ENCODE peak calls at places on chromosome 13, in ten cellular contexts. One of them, this sample, is unnamed.

GRCh38 chr13:70792121-70792520 is 683.9 kb upstream of the KLHL1 start:
- DNase-seq in esophagus muscularis mucosa: no peak
- DNase-seq in tibial nerve: no peak
- DNase-seq in suprapubic skin: no peak
- DNase-seq in GM12878: no peak
- DNase-seq in transverse colon: no peak
- DNase-seq in A549: peak
- DNase-seq in upper lobe of left lung: no peak
- DNase-seq in K562: no peak
- DNase-seq in stomach: no peak
- DNase-seq in this sample: no peak

GRCh38 chr13:77310579-77311279 is 16.2 kb downstream of the MYCBP2 start:
- DNase-seq in transverse colon: no peak
- DNase-seq in GM12878: no peak
- DNase-seq in A549: no peak
- DNase-seq in K562: no peak
- DNase-seq in suprapubic skin: no peak
- DNase-seq in esophagus muscularis mucosa: no peak
- DNase-seq in stomach: no peak
- DNase-seq in upper lobe of left lung: no peak
- DNase-seq in tibial nerve: no peak
- DNase-seq in this sample: no peak

GRCh38 chr13:103430368-103430767 is 364.2 kb upstream of the SLC10A2 start:
- DNase-seq in K562: no peak
- DNase-seq in tibial nerve: no peak
- DNase-seq in esophagus muscularis mucosa: no peak
- DNase-seq in upper lobe of left lung: no peak
- DNase-seq in GM12878: no peak
- DNase-seq in A549: no peak
- DNase-seq in stomach: no peak
- DNase-seq in transverse colon: no peak
- DNase-seq in suprapubic skin: no peak
- DNase-seq in this sample: no peak

GRCh38 chr13:53064721-53065120 is 36.1 kb downstream of the OLFM4 start:
- DNase-seq in A549: no peak
- DNase-seq in upper lobe of left lung: no peak
- DNase-seq in esophagus muscularis mucosa: peak
- DNase-seq in GM12878: no peak
- DNase-seq in tibial nerve: peak
- DNase-seq in transverse colon: no peak
- DNase-seq in K562: no peak
- DNase-seq in stomach: no peak
- DNase-seq in suprapubic skin: no peak
- DNase-seq in this sample: no peak

GRCh38 chr13:43239441-43239840 is 216.1 kb downstream of the DNAJC15 start:
- DNase-seq in transverse colon: no peak
- DNase-seq in esophagus muscularis mucosa: peak
- DNase-seq in GM12878: no peak
- DNase-seq in suprapubic skin: no peak
- DNase-seq in upper lobe of left lung: no peak
- DNase-seq in K562: no peak
- DNase-seq in tibial nerve: no peak
- DNase-seq in stomach: no peak
- DNase-seq in A549: no peak
- DNase-seq in this sample: no peak

GRCh38 chr13:62931901-62932883 is 1516.5 kb upstream of the PCDH20 start:
- DNase-seq in A549: no peak
- DNase-seq in stomach: no peak
- DNase-seq in GM12878: no peak
- DNase-seq in upper lobe of left lung: no peak
- DNase-seq in transverse colon: no peak
- DNase-seq in esophagus muscularis mucosa: no peak
- DNase-seq in suprapubic skin: no peak
- DNase-seq in K562: no peak
- DNase-seq in tibial nerve: no peak
- DNase-seq in this sample: no peak

GRCh38 chr13:99124695-99125334 is 75.8 kb upstream of the UBAC2 start:
- DNase-seq in GM12878: peak
- DNase-seq in suprapubic skin: no peak
- DNase-seq in upper lobe of left lung: no peak
- DNase-seq in A549: peak
- DNase-seq in transverse colon: no peak
- DNase-seq in K562: peak
- DNase-seq in stomach: no peak
- DNase-seq in tibial nerve: no peak
- DNase-seq in esophagus muscularis mucosa: no peak
- DNase-seq in this sample: no peak

GRCh38 chr13:50140742-50141659 is 125.8 kb downstream of the KCNRG start:
- DNase-seq in A549: no peak
- DNase-seq in upper lobe of left lung: no peak
- DNase-seq in GM12878: no peak
- DNase-seq in tibial nerve: peak
- DNase-seq in K562: no peak
- DNase-seq in transverse colon: no peak
- DNase-seq in stomach: no peak
- DNase-seq in esophagus muscularis mucosa: no peak
- DNase-seq in suprapubic skin: no peak
- DNase-seq in this sample: no peak

GRCh38 chr13:38819053-38819452 is 132.2 kb downstream of the FREM2 start:
- DNase-seq in stomach: peak
- DNase-seq in esophagus muscularis mucosa: no peak
- DNase-seq in transverse colon: no peak
- DNase-seq in upper lobe of left lung: no peak
- DNase-seq in K562: no peak
- DNase-seq in A549: no peak
- DNase-seq in GM12878: no peak
- DNase-seq in tibial nerve: peak
- DNase-seq in suprapubic skin: no peak
- DNase-seq in this sample: peak

GRCh38 chr13:97386832-97387486 is 47.0 kb upstream of the RAP2A start:
- DNase-seq in esophagus muscularis mucosa: no peak
- DNase-seq in K562: no peak
- DNase-seq in GM12878: no peak
- DNase-seq in upper lobe of left lung: no peak
- DNase-seq in transverse colon: peak
- DNase-seq in tibial nerve: no peak
- DNase-seq in stomach: no peak
- DNase-seq in suprapubic skin: no peak
- DNase-seq in A549: no peak
- DNase-seq in this sample: no peak

GRCh38 chr13:78993792-78994191 is 334.8 kb upstream of the OBI1 start:
- DNase-seq in stomach: no peak
- DNase-seq in K562: no peak
- DNase-seq in suprapubic skin: no peak
- DNase-seq in A549: no peak
- DNase-seq in tibial nerve: no peak
- DNase-seq in GM12878: peak
- DNase-seq in upper lobe of left lung: no peak
- DNase-seq in esophagus muscularis mucosa: no peak
- DNase-seq in transverse colon: no peak
- DNase-seq in this sample: no peak

GRCh38 chr13:94595006-94595942 is 678 bp downstream of the TGDS start:
- DNase-seq in suprapubic skin: no peak
- DNase-seq in upper lobe of left lung: no peak
- DNase-seq in stomach: peak
- DNase-seq in K562: peak
- DNase-seq in tibial nerve: no peak
- DNase-seq in transverse colon: peak
- DNase-seq in esophagus muscularis mucosa: no peak
- DNase-seq in GM12878: no peak
- DNase-seq in A549: no peak
- DNase-seq in this sample: peak

GRCh38 chr13:50124536-50125305 is 109.5 kb downstream of the KCNRG start:
- DNase-seq in suprapubic skin: peak
- DNase-seq in GM12878: no peak
- DNase-seq in tibial nerve: peak
- DNase-seq in upper lobe of left lung: peak
- DNase-seq in stomach: peak
- DNase-seq in K562: peak
- DNase-seq in esophagus muscularis mucosa: no peak
- DNase-seq in transverse colon: peak
- DNase-seq in A549: peak
- DNase-seq in this sample: peak

GRCh38 chr13:30466841-30467252 is 1.1 kb upstream of the HMGB1 start:
- DNase-seq in upper lobe of left lung: no peak
- DNase-seq in stomach: no peak
- DNase-seq in tibial nerve: no peak
- DNase-seq in A549: no peak
- DNase-seq in esophagus muscularis mucosa: no peak
- DNase-seq in GM12878: no peak
- DNase-seq in suprapubic skin: no peak
- DNase-seq in K562: peak
- DNase-seq in transverse colon: no peak
- DNase-seq in this sample: no peak

GRCh38 chr13:109281823-109282239 is 504.6 kb downstream of the IRS2 start:
- DNase-seq in esophagus muscularis mucosa: peak
- DNase-seq in A549: no peak
- DNase-seq in K562: no peak
- DNase-seq in transverse colon: no peak
- DNase-seq in GM12878: no peak
- DNase-seq in stomach: no peak
- DNase-seq in upper lobe of left lung: peak
- DNase-seq in tibial nerve: no peak
- DNase-seq in suprapubic skin: no peak
- DNase-seq in this sample: no peak

GRCh38 chr13:98541701-98542203 is 35.2 kb downstream of the STK24 start:
- DNase-seq in upper lobe of left lung: no peak
- DNase-seq in GM12878: no peak
- DNase-seq in suprapubic skin: no peak
- DNase-seq in transverse colon: no peak
- DNase-seq in K562: no peak
- DNase-seq in esophagus muscularis mucosa: no peak
- DNase-seq in A549: no peak
- DNase-seq in tibial nerve: no peak
- DNase-seq in stomach: no peak
- DNase-seq in this sample: no peak

GRCh38 chr13:23098508-23098907 is 82.3 kb upstream of the SGCG start:
- DNase-seq in A549: no peak
- DNase-seq in transverse colon: no peak
- DNase-seq in esophagus muscularis mucosa: no peak
- DNase-seq in GM12878: no peak
- DNase-seq in upper lobe of left lung: no peak
- DNase-seq in K562: no peak
- DNase-seq in suprapubic skin: no peak
- DNase-seq in stomach: no peak
- DNase-seq in tibial nerve: no peak
- DNase-seq in this sample: no peak

GRCh38 chr13:75050419-75051066 is 431.4 kb downstream of the TBC1D4 start:
- DNase-seq in A549: no peak
- DNase-seq in upper lobe of left lung: no peak
- DNase-seq in esophagus muscularis mucosa: no peak
- DNase-seq in transverse colon: no peak
- DNase-seq in suprapubic skin: no peak
- DNase-seq in stomach: no peak
- DNase-seq in K562: no peak
- DNase-seq in tibial nerve: no peak
- DNase-seq in GM12878: no peak
- DNase-seq in this sample: no peak

GRCh38 chr13:110799246-110800236 is 86.0 kb downstream of the ING1 start:
- DNase-seq in transverse colon: no peak
- DNase-seq in stomach: no peak
- DNase-seq in upper lobe of left lung: no peak
- DNase-seq in esophagus muscularis mucosa: no peak
- DNase-seq in suprapubic skin: no peak
- DNase-seq in K562: no peak
- DNase-seq in A549: no peak
- DNase-seq in GM12878: no peak
- DNase-seq in tibial nerve: peak
- DNase-seq in this sample: peak
- H3K4me3 ChIP-seq in transverse colon: no peak
- H3K4me3 ChIP-seq in stomach: peak
- H3K4me3 ChIP-seq in upper lobe of left lung: no peak
- H3K4me3 ChIP-seq in esophagus muscularis mucosa: peak
- H3K4me3 ChIP-seq in suprapubic skin: peak
- H3K4me3 ChIP-seq in K562: no peak
- H3K4me3 ChIP-seq in A549: no peak
- H3K4me3 ChIP-seq in GM12878: no peak
- H3K4me3 ChIP-seq in tibial nerve: peak
- H3K4me3 ChIP-seq in this sample: peak

GRCh38 chr13:51246411-51247298 is 24.5 kb downstream of the FAM124A start:
- DNase-seq in K562: no peak
- DNase-seq in stomach: no peak
- DNase-seq in suprapubic skin: no peak
- DNase-seq in tibial nerve: no peak
- DNase-seq in GM12878: no peak
- DNase-seq in A549: no peak
- DNase-seq in upper lobe of left lung: peak
- DNase-seq in transverse colon: peak
- DNase-seq in esophagus muscularis mucosa: no peak
- DNase-seq in this sample: no peak
- TF ChIP-seq EP300 in K562: no peak
- TF ChIP-seq EP300 in stomach: no peak
- TF ChIP-seq EP300 in suprapubic skin: no peak
- TF ChIP-seq EP300 in tibial nerve: peak
- TF ChIP-seq EP300 in GM12878: no peak
- TF ChIP-seq EP300 in A549: no peak
- TF ChIP-seq EP300 in upper lobe of left lung: no peak
- TF ChIP-seq EP300 in transverse colon: peak
- TF ChIP-seq EP300 in esophagus muscularis mucosa: peak
- TF ChIP-seq EP300 in this sample: no peak

DNA sequence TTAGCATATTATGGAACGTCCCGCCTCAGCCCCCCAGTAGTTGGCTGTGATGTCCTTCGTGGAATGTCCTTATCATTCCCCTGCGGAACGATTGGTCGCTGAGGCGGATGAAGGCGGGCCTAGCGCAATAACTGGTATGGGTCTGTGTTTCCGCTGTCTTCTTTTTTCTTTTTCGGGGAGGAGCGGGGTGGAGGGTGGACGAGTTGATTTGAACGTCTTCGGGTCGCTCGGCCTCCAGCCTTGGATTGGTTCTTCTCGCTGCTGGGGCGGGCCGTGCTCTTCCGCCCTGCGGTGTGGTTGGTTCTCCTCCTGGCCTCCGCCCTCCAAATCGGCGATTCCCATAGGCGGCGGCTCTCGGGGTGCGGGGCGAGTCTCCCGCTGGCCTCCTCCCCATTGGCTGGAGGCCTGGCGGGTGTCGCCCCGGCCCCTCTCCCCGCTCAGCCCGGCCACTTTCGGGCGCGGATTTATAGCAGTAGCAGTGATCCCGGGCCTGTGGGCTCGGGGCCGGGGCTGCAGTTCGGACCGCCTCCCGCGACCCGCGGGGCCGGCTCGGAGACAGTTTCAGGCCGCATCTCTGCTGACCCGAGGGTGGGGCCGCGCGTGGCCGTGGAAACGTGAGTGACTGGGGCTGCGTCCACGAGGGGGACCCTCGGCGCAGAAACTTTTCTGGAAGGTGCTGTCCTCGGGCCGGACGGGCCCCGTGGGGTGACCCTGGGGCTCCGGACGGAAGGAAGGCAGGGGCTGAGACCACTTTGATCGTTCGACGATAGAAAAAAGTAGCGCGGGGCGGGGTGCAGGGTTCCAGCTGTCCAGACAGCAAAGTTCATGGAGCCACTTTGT is 2.1 kb downstream of the ING1 start:
- DNase-seq in transverse colon: peak
- DNase-seq in A549: peak
- DNase-seq in esophagus muscularis mucosa: peak
- DNase-seq in upper lobe of left lung: peak
- DNase-seq in stomach: peak
- DNase-seq in K562: peak
- DNase-seq in tibial nerve: peak
- DNase-seq in suprapubic skin: peak
- DNase-seq in GM12878: peak
- DNase-seq in this sample: peak
- TF ChIP-seq POLR2A in transverse colon: no peak
- TF ChIP-seq POLR2A in A549: peak
- TF ChIP-seq POLR2A in esophagus muscularis mucosa: peak
- TF ChIP-seq POLR2A in upper lobe of left lung: peak
- TF ChIP-seq POLR2A in stomach: peak
- TF ChIP-seq POLR2A in K562: no peak
- TF ChIP-seq POLR2A in tibial nerve: peak
- TF ChIP-seq POLR2A in suprapubic skin: no peak
- TF ChIP-seq POLR2A in GM12878: no peak
- TF ChIP-seq POLR2A in this sample: peak

GRCh38 chr13:81140675-81141074 is 799.7 kb upstream of the SPRY2 start:
- DNase-seq in esophagus muscularis mucosa: no peak
- DNase-seq in stomach: no peak
- DNase-seq in suprapubic skin: no peak
- DNase-seq in K562: no peak
- DNase-seq in upper lobe of left lung: no peak
- DNase-seq in A549: no peak
- DNase-seq in tibial nerve: no peak
- DNase-seq in GM12878: no peak
- DNase-seq in transverse colon: no peak
- DNase-seq in this sample: no peak
- H3K4me3 ChIP-seq in esophagus muscularis mucosa: no peak
- H3K4me3 ChIP-seq in stomach: no peak
- H3K4me3 ChIP-seq in suprapubic skin: no peak
- H3K4me3 ChIP-seq in K562: no peak
- H3K4me3 ChIP-seq in upper lobe of left lung: no peak
- H3K4me3 ChIP-seq in A549: no peak
- H3K4me3 ChIP-seq in tibial nerve: no peak
- H3K4me3 ChIP-seq in GM12878: no peak
- H3K4me3 ChIP-seq in transverse colon: no peak
- H3K4me3 ChIP-seq in this sample: no peak